ENCODE peak calls at places on chromosome 12, in six cellular contexts. X is fibroblast of lung; I is upper lobe of left lung; N is SK-N-SH; H is adrenal gland; Y is effector memory CD4-positive, alpha-beta T cell. C is an unnamed sample.

GRCh38 chr12:87866602-87867292 is 162.5 kb downstream of the C12orf50 start:
- DNase-seq in X (peak; percentile 38), I (no peak), N (peak; percentile 16), H (no peak), Y (no peak), C (no peak)

GRCh38 chr12:49941556-49942511 is 8.7 kb upstream of the AQP2 start:
- DNase-seq in X (no peak), I (peak; percentile 16), N (no peak), H (no peak), Y (no peak), C (no peak)

GRCh38 chr12:98754095-98754494 is 109.0 kb downstream of the APAF1 start:
- DNase-seq in X (no peak), I (no peak), N (no peak), H (no peak), Y (no peak), C (no peak)

GRCh38 chr12:68176252-68176651 is 16.7 kb upstream of the IFNG start:
- DNase-seq in X (no peak), I (no peak), N (no peak), H (no peak), Y (no peak), C (no peak)

GRCh38 chr12:67193705-67194104 is 75.5 kb upstream of the CAND1 start:
- DNase-seq in X (peak; percentile 16), I (no peak), N (no peak), H (peak; percentile 25), Y (no peak), C (peak; percentile 3)

GRCh38 chr12:92403210-92404175 is 257.8 kb upstream of the BTG1 start:
- DNase-seq in X (no peak), I (no peak), N (no peak), H (no peak), Y (peak; percentile 47), C (peak; percentile 41)

GRCh38 chr12:116962783-116963356 is 52.1 kb downstream of the FBXW8 start:
- DNase-seq in X (no peak), I (no peak), N (no peak), H (no peak), Y (no peak), C (no peak)

GRCh38 chr12:54591001-54591591 is 2.6 kb upstream of the PPP1R1A start:
- DNase-seq in X (peak; percentile 17), I (no peak), N (no peak), H (no peak), Y (no peak), C (no peak)

GRCh38 chr12:124009781-124010180 is 36.8 kb downstream of the ZNF664 start:
- DNase-seq in X (no peak), I (no peak), N (no peak), H (no peak), Y (no peak), C (no peak)

GRCh38 chr12:48078901-48079300 is 27.0 kb downstream of the SENP1 start:
- DNase-seq in X (peak; percentile 59), I (peak; percentile 49), N (no peak), H (peak; percentile 13), Y (no peak), C (no peak)

GRCh38 chr12:53160673-53161072 is 19.8 kb upstream of the ZNF740 start:
- DNase-seq in X (no peak), I (no peak), N (no peak), H (no peak), Y (no peak), C (no peak)

GRCh38 chr12:58804749-58805148 is 115.6 kb downstream of the LRIG3 start:
- DNase-seq in X (no peak), I (no peak), N (peak; percentile 1), H (no peak), Y (no peak), C (no peak)

GRCh38 chr12:54411398-54412241 is 7.4 kb downstream of the ITGA5 start:
- DNase-seq in X (peak; percentile 87), I (peak; percentile 86), N (no peak), H (peak; percentile 94), Y (peak; percentile 51), C (peak; percentile 39)

GRCh38 chr12:52249041-52249461 is 16.0 kb downstream of the KRT7 start:
- DNase-seq in X (no peak), I (peak; percentile 71), N (no peak), H (peak; percentile 86), Y (no peak), C (no peak)

GRCh38 chr12:108560752-108561719 is at the start of gene SART3:
- DNase-seq in X (peak; percentile 91), I (peak; percentile 76), N (peak; percentile 82), H (peak; percentile 81), Y (peak; percentile 74), C (peak; percentile 87)

GRCh38 chr12:80702889-80703605 is 4.4 kb upstream of the MYF6 start:
- DNase-seq in X (peak; percentile 85), I (no peak), N (no peak), H (no peak), Y (no peak), C (no peak)

GRCh38 chr12:11795910-11796459 is 146.5 kb downstream of the ETV6 start:
- DNase-seq in X (no peak), I (no peak), N (no peak), H (peak; percentile 23), Y (no peak), C (no peak)

GRCh38 chr12:111412007-111412829 is 6.5 kb downstream of the SH2B3 start:
- DNase-seq in X (no peak), I (no peak), N (peak; percentile 41), H (no peak), Y (no peak), C (no peak)

GRCh38 chr12:129304532-129304931 is 451.3 kb downstream of the GLT1D1 start:
- DNase-seq in X (no peak), I (peak; percentile 28), N (no peak), H (no peak), Y (no peak), C (no peak)

GRCh38 chr12:6613015-6613775 is 6.0 kb upstream of the CHD4 start:
- DNase-seq in X (peak; percentile 88), I (peak; percentile 75), N (peak; percentile 72), H (peak; percentile 51), Y (no peak), C (peak; percentile 47)

GRCh38 chr12:126663304-126664094 is 1598.3 kb downstream of the AACS start:
- DNase-seq in X (no peak), I (no peak), N (peak; percentile 17), H (no peak), Y (no peak), C (no peak)

GRCh38 chr12:98894412-98895085 is 249.5 kb downstream of the APAF1 start:
- DNase-seq in X (no peak), I (no peak), N (peak; percentile 75), H (peak; percentile 2), Y (no peak), C (no peak)

GRCh38 chr12:57483466-57483865 is 3.8 kb upstream of the ARHGAP9 start:
- DNase-seq in X (no peak), I (no peak), N (no peak), H (no peak), Y (no peak), C (no peak)

GRCh38 chr12:57477710-57478681 is 1.7 kb downstream of the ARHGAP9 start:
- DNase-seq in X (no peak), I (peak; percentile 63), N (no peak), H (peak; percentile 49), Y (peak; percentile 49), C (peak; percentile 73)

GRCh38 chr12:57479376-57480115 is at the start of gene ARHGAP9:
- DNase-seq in X (no peak), I (peak; percentile 64), N (no peak), H (peak; percentile 18), Y (peak; percentile 57), C (no peak)

GRCh38 chr12:57479043-57479375 is 657 bp downstream of the ARHGAP9 start:
- DNase-seq in X (no peak), I (no peak), N (no peak), H (no peak), Y (no peak), C (no peak)

DNA sequence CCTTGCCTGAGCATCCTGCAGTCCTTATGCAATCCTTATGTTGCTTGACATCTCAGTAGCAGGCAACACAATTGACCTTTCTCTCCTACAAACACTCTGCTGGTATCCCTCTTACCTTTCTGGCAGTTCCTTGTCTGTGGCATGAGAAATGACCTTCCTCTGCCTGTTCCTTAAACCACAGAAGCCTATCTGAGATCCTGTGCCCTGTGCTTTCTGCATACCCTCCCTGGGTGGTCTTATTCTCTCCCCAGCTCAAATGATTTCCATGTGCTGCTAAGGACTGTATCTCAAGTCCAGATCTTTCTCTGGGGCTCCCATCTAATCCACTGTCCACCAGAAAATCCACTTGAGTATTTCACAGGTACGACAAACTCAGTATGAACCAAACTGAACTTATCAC is 2.0 kb upstream of the ARHGAP9 start:
- DNase-seq in X (no peak), I (no peak), N (no peak), H (no peak), Y (no peak), C (no peak)
- H3K27ac ChIP-seq in X (no peak overlapping the region), I (no peak overlapping the region), N (no peak overlapping the region), H (no peak overlapping the region), Y (peak overlapping the region; percentile 90), C (no peak overlapping the region)

DNA sequence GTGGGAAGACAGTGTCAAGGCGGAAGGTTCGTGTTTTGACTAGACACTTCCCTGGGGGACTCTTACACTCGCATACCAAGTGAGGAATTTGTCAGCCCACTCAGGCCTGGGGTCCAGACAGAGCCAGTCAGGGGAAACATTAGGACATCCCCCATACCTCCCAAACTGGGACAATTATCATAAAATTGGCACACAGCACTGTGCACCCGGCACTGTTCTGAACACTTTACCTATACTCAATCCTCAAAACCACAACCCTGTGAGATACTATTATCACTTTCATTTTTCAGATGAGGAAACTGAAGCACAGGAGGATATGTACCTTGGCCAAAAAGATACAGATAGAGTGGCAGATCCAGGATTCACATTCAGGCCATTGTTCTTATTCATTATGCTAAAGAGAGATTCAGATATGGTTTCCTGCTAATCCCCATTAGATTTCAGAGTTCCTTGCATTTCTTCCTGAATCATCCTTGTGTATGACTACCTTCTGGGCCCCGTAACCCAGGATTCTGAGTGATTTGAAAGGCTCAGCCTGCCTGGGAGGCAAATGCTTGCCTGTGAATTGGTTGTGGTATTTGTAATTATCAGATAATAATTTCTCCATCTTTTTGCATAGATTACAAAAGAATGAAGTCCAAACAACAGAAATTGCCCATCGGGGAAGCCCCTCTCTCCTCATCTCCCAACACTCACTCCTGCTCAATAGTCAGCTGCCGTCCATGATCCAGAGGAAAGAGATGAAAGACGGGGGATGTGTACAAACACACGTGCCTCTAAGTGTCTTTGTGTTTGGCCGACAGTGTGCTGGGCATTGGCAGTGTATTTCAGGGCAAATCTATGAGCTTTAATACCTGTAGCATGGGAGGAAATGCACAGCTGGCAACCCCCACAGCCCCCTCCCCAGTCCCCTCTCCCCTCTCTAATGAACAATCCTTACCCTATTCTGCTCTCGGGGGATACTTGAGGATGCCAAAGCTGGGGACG is 4.6 kb downstream of the TAC3 start:
- DNase-seq in X (no peak), I (no peak), N (no peak), H (no peak), Y (no peak), C (peak; percentile 29)
- H3K4me3 ChIP-seq in X (no peak overlapping the region), I (no peak overlapping the region), N (no peak overlapping the region), H (no peak overlapping the region), Y (no peak overlapping the region), C (no peak overlapping the region)

DNA sequence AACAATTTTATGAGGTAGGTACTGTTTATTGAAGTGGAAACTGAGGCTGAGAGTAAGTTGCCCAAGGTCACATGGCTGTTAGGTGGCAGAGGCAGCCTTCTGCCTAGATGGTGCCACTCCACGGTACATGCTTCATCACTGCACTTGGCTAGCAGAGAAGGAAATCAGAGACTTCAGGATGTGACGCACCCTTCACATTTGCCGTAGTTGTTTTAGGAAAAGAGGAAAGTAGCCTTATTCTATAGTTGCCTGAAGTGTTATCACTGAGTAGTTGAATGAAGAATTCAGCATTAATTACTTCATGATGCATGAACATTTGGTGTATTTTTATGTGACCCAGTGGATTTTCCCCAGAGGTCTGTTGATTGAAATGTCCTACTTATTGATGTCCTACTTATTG is 55.7 kb downstream of the ERC1 start:
- DNase-seq in X (no peak), I (no peak), N (no peak), H (no peak), Y (no peak), C (no peak)
- H3K4me1 ChIP-seq in X (no peaks in the 10 kb centered on the region), I (peaks cover 13% of the 10 kb centered on the region), N (peaks cover 20% of the 10 kb centered on the region), H (peaks cover 9% of the 10 kb centered on the region), Y (no peaks in the 10 kb centered on the region), C (no peaks in the 10 kb centered on the region)

GRCh38 chr12:95146767-95147166 is 70.5 kb downstream of the FGD6 start:
- DNase-seq in X (no peak), I (no peak), N (peak; percentile 78), H (no peak), Y (no peak), C (no peak)
- H3K27ac ChIP-seq in X (no peak overlapping the region), I (no peak overlapping the region), N (no peak overlapping the region), H (no peak overlapping the region), Y (no peak overlapping the region), C (no peak overlapping the region)